ENCODE peak calls at places on chromosomes 12 and 14, in six cellular contexts. M is foreskin fibroblast; Y is Jurkat, Clone E6-1; C is IMR-90; B is PC-3; G is GM12864. X is an unnamed sample.

GRCh38 chr12:111406474-111407370 is 999 bp downstream of the SH2B3 start:
- DNase-seq in M (peak), G (no peak), Y (no peak), C (no peak), B (no peak), X (no peak)

GRCh38 chr14:94373708-94374107 is 14.7 kb downstream of the SERPINA1 start:
- DNase-seq in G (no peak), Y (no peak), B (peak), M (peak), C (peak), X (peak)

GRCh38 chr14:104650057-104650980 is 39.1 kb upstream of the INF2 start:
- DNase-seq in Y (peak), M (peak), B (peak), G (no peak), C (peak), X (peak)

GRCh38 chr12:66048843-66049537 is 81.6 kb downstream of the LLPH start:
- DNase-seq in G (no peak), M (peak), Y (no peak), C (peak), B (peak), X (peak)

GRCh38 chr14:73457935-73458218 is 469 bp downstream of the NUMB start:
- DNase-seq in G (no peak), Y (no peak), C (no peak), M (peak), B (no peak), X (no peak)

GRCh38 chr12:6097384-6097783 is 27.1 kb downstream of the VWF start:
- DNase-seq in G (no peak), Y (no peak), C (peak), M (peak), B (peak), X (no peak)

GRCh38 chr14:30607156-30607780 is 14.9 kb upstream of the SCFD1 start:
- DNase-seq in C (peak), B (no peak), Y (no peak), M (peak), G (no peak), X (peak)

GRCh38 chr14:103522028-103522581 is 525 bp downstream of the CKB start:
- DNase-seq in Y (no peak), B (no peak), C (no peak), G (no peak), M (peak), X (no peak)

GRCh38 chr12:6730169-6730568 is 6.3 kb downstream of the COPS7A start:
- DNase-seq in B (no peak), G (no peak), M (no peak), Y (no peak), C (no peak), X (no peak)

GRCh38 chr12:45674583-45674982 is 54.9 kb upstream of the ARID2 start:
- DNase-seq in B (peak), M (peak), Y (no peak), C (peak), G (no peak), X (peak)

GRCh38 chr14:101373690-101374295 is 187.5 kb upstream of the DIO3 start:
- DNase-seq in C (no peak), M (no peak), B (no peak), G (no peak), Y (no peak), X (no peak)

GRCh38 chr12:92886131-92886530 is 43.0 kb downstream of the EEA1 start:
- DNase-seq in C (no peak), G (no peak), B (no peak), Y (no peak), M (no peak), X (peak)

GRCh38 chr12:22625671-22626251 is 790 bp downstream of the ETNK1 start:
- DNase-seq in C (peak), B (peak), M (peak), Y (no peak), G (no peak), X (peak)

GRCh38 chr12:71636704-71637115 is 26.9 kb downstream of the ZFC3H1 start:
- DNase-seq in G (peak), M (peak), C (peak), B (peak), Y (peak), X (peak)

GRCh38 chr14:47675489-47676300 is at the start of gene MDGA2:
- DNase-seq in Y (no peak), G (no peak), B (no peak), C (no peak), M (no peak), X (no peak)

GRCh38 chr14:35337074-35337556 is 44.9 kb downstream of the PSMA6 start:
- DNase-seq in G (no peak), B (no peak), C (no peak), Y (no peak), M (no peak), X (no peak)

GRCh38 chr12:132559652-132560420 is 50.5 kb downstream of the LRCOL1 start:
- DNase-seq in B (peak), C (peak), M (peak), Y (no peak), G (no peak), X (peak)

GRCh38 chr12:58479403-58479802 is 440.9 kb downstream of the LRIG3 start:
- DNase-seq in C (no peak), Y (no peak), M (no peak), G (no peak), B (no peak), X (no peak)

GRCh38 chr12:6330192-6330591 is 11.7 kb downstream of the TNFRSF1A start:
- DNase-seq in M (no peak), C (no peak), Y (no peak), B (no peak), G (no peak), X (no peak)

GRCh38 chr12:31471823-31472222 is 119.1 kb downstream of the DENND5B start:
- DNase-seq in Y (peak), G (no peak), B (peak), M (peak), C (no peak), X (no peak)

GRCh38 chr12:107351109-107351508 is 257.8 kb upstream of the CRY1 start:
- DNase-seq in C (no peak), Y (no peak), M (no peak), B (no peak), G (no peak), X (no peak)

GRCh38 chr12:122023339-122024131 is 1.9 kb downstream of the BCL7A start:
- DNase-seq in C (peak), G (no peak), M (peak), Y (no peak), B (peak), X (peak)

GRCh38 chr12:49084438-49084837 is 10.2 kb downstream of the DHH start:
- DNase-seq in C (no peak), B (no peak), G (no peak), M (no peak), Y (no peak), X (no peak)

GRCh38 chr14:64191756-64192155 is 102.4 kb downstream of the ESR2 start:
- DNase-seq in B (peak), M (peak), C (peak), G (no peak), Y (no peak), X (peak)

GRCh38 chr12:13390381-13390856 is 193.9 kb downstream of the EMP1 start:
- DNase-seq in Y (no peak), B (peak), G (no peak), C (peak), M (peak), X (peak)

GRCh38 chr12:22856120-22856699 is 231.2 kb downstream of the ETNK1 start:
- DNase-seq in M (peak), Y (peak), C (peak), G (no peak), B (peak), X (peak)

GRCh38 chr12:93713060-93713459 is 35.9 kb downstream of the CRADD start:
- DNase-seq in B (no peak), G (no peak), M (no peak), C (no peak), Y (no peak), X (no peak)

GRCh38 chr12:15701721-15702156 is 87.4 kb downstream of the EPS8 start:
- DNase-seq in Y (no peak), G (no peak), B (peak), C (peak), M (peak), X (peak)

GRCh38 chr12:85951823-85952222 is 77.7 kb downstream of the NTS start:
- DNase-seq in G (no peak), Y (peak), B (peak), M (peak), C (peak), X (peak)

GRCh38 chr14:32933623-32933942 is 5.1 kb upstream of the NPAS3 start:
- DNase-seq in M (peak), C (no peak), G (no peak), B (peak), Y (no peak), X (peak)
- H3K4me3 ChIP-seq in M (peak), C (no peak), G (no peak), B (peak), Y (no peak), X (no peak)

DNA sequence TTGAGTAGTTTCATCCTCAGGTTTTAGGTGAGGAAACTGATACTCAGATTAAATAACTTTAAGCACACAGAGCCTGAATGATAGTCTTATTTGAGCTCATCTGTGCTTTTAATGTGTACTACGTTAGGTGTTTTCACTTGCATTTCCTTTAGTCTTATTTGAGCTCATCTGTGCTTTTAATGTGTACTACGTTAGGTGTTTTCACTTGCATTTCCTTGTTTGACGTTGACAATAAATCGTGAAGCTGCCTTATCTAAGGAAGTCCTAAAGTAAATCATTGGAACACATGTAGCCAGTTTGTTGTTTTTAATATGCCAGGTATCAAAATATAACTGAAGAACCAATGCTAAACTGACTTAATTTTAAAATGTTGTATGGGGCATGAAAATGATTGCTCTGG is 2.0 kb downstream of the RAP1B start:
- DNase-seq in B (no peak), Y (no peak), M (no peak), G (no peak), C (no peak), X (no peak)
- H3K4me3 ChIP-seq in B (peak), Y (peak), M (peak), G (peak), C (peak), X (peak)

GRCh38 chr12:114744696-114745095 is 60.7 kb upstream of the TBX3 start:
- DNase-seq in G (no peak), C (peak), Y (no peak), M (peak), B (no peak), X (no peak)

GRCh38 chr12:114747156-114747555 is 63.2 kb upstream of the TBX3 start:
- DNase-seq in G (no peak), Y (no peak), C (peak), M (peak), B (no peak), X (no peak)

GRCh38 chr12:114744285-114744684 is 60.3 kb upstream of the TBX3 start:
- DNase-seq in B (no peak), G (no peak), M (no peak), Y (no peak), C (no peak), X (no peak)

GRCh38 chr12:114743799-114744198 is 59.8 kb upstream of the TBX3 start:
- DNase-seq in C (no peak), M (no peak), B (no peak), Y (no peak), G (no peak), X (no peak)

DNA sequence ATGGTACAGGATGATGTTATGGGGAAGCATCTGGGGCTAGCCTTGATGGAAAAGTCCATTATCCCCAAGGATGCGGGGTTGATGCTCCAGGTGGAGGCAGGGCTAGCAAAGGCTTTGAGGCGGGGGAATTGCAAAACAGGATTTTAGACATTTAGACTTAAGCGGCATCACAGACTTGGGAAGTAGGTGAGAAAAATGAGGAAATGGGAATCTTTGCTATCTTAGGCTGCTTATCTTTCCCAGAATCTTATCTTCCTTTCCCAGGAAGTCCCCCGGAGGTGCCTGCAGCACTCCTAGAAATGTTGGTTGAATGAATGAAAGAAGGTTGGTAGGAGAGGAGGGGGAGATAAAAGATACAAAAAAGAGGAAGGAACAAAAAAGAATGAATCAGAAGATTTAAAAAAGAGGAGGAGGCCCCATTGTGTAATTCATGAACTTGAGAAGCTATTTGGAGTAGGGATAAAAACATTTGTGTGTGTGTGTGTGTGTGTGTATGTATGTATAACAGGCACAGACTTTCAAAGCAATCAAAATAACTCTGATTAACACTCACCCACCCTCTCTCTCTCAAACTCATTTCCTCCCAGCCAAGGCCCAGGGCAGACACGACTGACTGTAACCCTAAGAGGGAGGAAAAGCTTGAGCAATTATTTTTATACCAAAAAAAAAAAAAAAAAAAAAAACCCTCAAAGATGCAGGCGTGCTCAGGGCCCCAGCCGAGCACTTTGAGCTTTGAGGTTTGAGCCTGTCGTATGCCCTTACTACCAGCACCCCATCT is 62.5 kb upstream of the TBX3 start:
- DNase-seq in M (peak), B (no peak), Y (no peak), G (no peak), C (peak), X (peak)
- H3K4me3 ChIP-seq in M (no peak), B (no peak), Y (no peak), G (no peak), C (no peak), X (no peak)

DNA sequence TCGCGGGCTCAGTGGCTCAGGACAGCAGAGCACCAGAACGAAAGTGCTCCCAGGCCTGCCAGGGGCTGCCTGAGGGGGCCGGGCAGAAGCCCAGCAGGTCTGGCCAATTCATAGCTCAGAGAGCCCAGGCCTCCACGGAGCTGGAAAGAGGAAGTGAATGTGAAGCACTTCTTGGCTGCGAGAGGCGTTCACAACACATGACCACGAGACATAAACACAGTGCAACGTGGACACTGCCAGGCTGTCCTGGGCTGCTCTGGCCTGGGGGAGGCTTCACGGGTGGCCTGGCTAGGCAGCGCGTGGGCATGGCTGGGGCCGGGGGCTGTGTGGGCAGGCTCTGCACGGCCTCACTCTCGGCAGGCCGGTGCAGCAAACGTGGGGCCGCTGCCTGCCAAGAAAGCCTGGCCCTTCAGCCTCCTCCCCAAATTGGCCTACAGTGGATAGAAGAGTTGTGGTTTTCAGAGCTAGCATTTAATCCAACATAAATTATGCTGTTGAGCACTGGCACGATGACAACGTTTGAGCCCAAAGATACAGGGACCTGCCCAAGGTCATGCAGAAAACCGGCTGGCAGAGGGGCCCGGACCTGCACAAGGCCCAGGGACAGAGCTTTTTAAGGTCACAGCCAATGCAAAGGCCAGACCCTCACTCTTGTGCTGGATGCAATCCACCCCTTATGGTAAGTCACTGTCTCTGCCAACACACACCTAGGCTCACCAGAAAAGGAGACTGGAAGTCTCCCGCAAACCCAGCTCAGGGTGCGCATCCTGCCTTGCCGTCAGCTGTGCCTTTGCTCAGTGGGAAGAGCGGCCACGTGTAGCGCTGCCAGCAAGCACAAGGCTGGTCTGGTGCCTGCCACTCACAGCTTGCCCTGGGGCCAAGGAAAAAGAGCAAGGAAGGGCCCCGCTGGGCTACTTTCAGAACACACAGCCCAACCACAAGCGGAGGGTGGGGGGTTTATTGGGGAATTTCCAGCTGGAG is 8.6 kb downstream of the SLC25A29 start:
- DNase-seq in B (no peak), M (peak), G (no peak), Y (no peak), C (peak), X (peak)
- H3K4me3 ChIP-seq in B (no peak), M (no peak), G (no peak), Y (no peak), C (no peak), X (no peak)

GRCh38 chr12:11863478-11863906 is 207.2 kb upstream of the BCL2L14 start:
- DNase-seq in G (no peak), Y (no peak), C (no peak), M (peak), B (no peak), X (peak)

GRCh38 chr12:11862794-11863193 is 207.9 kb upstream of the BCL2L14 start:
- DNase-seq in G (no peak), C (peak), Y (no peak), B (no peak), M (peak), X (peak)

GRCh38 chr12:11865835-11866234 is 204.9 kb upstream of the BCL2L14 start:
- DNase-seq in Y (no peak), C (no peak), G (no peak), B (no peak), M (no peak), X (no peak)

GRCh38 chr12:11861864-11862600 is 208.7 kb upstream of the BCL2L14 start:
- DNase-seq in M (no peak), G (no peak), C (no peak), B (no peak), Y (no peak), X (no peak)

DNA sequence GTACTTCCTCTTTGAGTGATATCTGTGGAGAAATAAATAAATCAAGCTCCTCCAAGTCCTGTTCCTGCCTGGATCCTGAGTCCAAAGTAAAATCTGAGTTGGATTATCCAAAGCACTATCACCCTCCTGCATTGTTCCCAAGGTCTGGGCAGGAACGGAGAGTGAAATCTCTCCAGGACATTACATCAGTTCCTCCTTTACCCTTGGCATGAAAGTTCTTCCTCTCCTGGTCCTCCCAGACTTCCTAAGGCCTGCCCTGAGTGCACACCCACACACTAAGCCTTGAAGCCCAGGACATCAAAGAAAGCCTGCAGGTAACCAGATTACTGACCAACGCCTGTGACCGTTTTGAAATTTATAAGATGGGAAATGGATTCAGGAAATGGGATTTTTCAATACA is 206.8 kb upstream of the BCL2L14 start:
- DNase-seq in B (no peak), G (no peak), M (peak), Y (no peak), C (no peak), X (peak)
- H3K4me3 ChIP-seq in B (no peak), G (no peak), M (no peak), Y (no peak), C (no peak), X (no peak)

DNA sequence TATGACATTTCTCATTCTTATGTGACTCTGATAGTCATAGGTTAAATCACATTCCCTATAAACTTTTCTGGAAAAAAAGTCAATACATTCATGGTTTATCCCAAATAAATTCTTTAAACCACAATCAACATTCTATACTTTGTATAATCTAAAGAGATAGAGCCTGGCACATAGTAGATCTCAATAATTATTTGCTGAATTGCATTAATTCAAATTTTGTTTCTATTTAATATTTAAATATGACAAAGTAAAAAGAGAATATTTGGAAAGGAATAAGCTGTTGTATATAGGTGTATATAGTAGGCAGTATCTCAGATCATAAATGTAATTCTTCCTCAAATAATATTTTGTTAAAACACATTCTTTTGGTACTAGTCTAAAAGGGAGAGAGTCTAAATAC is 102.2 kb upstream of the USP15 start:
- DNase-seq in C (no peak), M (no peak), G (no peak), B (no peak), Y (no peak), X (no peak)
- H3K4me3 ChIP-seq in C (no peak), M (no peak), G (no peak), B (no peak), Y (no peak), X (no peak)

GRCh38 chr12:109553929-109554500 is 19.3 kb downstream of the MMAB start:
- DNase-seq in C (no peak), M (no peak), B (no peak), Y (no peak), G (no peak), X (no peak)
- H3K4me3 ChIP-seq in C (no peak), M (no peak), B (no peak), Y (no peak), G (no peak), X (no peak)

GRCh38 chr12:120197542-120197887 is 3.0 kb upstream of the GCN1 start:
- DNase-seq in Y (no peak), B (no peak), C (no peak), M (no peak), G (no peak), X (no peak)
- H3K4me3 ChIP-seq in Y (no peak), B (peak), C (no peak), M (no peak), G (peak), X (no peak)

X was measured in cardiac fibroblast.